ENCODE peak calls at places on chromosomes 7 and 10, in four cellular contexts. J is GM12865, C is Peyer's patch, S is Panc1. B is an unnamed sample.

GRCh38 chr7:149664666-149665065 is 108.7 kb downstream of the ZNF467 start:
- DNase-seq in J (no peak), C (no peak), S (no peak), B (peak; percentile 0)

GRCh38 chr7:156942708-156943090 is 6.8 kb upstream of the NOM1 start:
- DNase-seq in S (no peak), C (no peak), J (no peak), B (no peak)

GRCh38 chr10:43061764-43062163 is 15.1 kb upstream of the RET start:
- DNase-seq in J (no peak), S (no peak), C (no peak), B (peak; percentile 49)

GRCh38 chr10:72334196-72334831 is 20.4 kb downstream of the DNAJB12 start:
- DNase-seq in J (no peak), S (no peak), C (no peak), B (no peak)

GRCh38 chr7:102287465-102288146 is 938 bp downstream of the SH2B2 start:
- DNase-seq in S (no peak), J (peak; percentile 70), C (peak; percentile 63), B (peak; percentile 10)

GRCh38 chr10:33706746-33707145 is 372.3 kb upstream of the NRP1 start:
- DNase-seq in J (no peak), S (no peak), C (no peak), B (peak; percentile 15)

GRCh38 chr7:122864016-122864415 is 22.2 kb downstream of the CADPS2 start:
- DNase-seq in S (no peak), J (no peak), C (no peak), B (no peak)

GRCh38 chr7:134599371-134599770 is 47.3 kb upstream of the BPGM start:
- DNase-seq in C (no peak), S (no peak), J (no peak), B (no peak)

GRCh38 chr10:132133005-132133404 is 53.7 kb upstream of the DPYSL4 start:
- DNase-seq in S (no peak), J (no peak), C (no peak), B (no peak)

GRCh38 chr10:132805599-132805998 is 19.7 kb upstream of the NKX6-2 start:
- DNase-seq in J (no peak), S (no peak), C (no peak), B (no peak)

GRCh38 chr7:134420509-134421125 is 38.3 kb downstream of the AKR1B1 start:
- DNase-seq in S (peak; percentile 47), J (peak; percentile 28), C (no peak), B (peak; percentile 69)

GRCh38 chr7:39186131-39186530 is 208.4 kb downstream of the POU6F2 start:
- DNase-seq in C (no peak), J (no peak), S (no peak), B (no peak)

GRCh38 chr7:2195403-2196246 is 37.1 kb downstream of the MAD1L1 start:
- DNase-seq in J (no peak), S (no peak), C (no peak), B (no peak)

GRCh38 chr7:42932861-42933591 is 850 bp downstream of the MRPL32 start:
- DNase-seq in S (no peak), C (no peak), J (no peak), B (no peak)

GRCh38 chr7:130758429-130759056 is 24.5 kb upstream of the KLF14 start:
- DNase-seq in J (peak; percentile 62), C (no peak), S (peak; percentile 33), B (peak; percentile 34)

GRCh38 chr10:22959950-22960349 is 32.1 kb downstream of the ARMC3 start:
- DNase-seq in S (no peak), J (no peak), C (no peak), B (no peak)

GRCh38 chr10:17031656-17032630 is 97.7 kb downstream of the CUBN start:
- DNase-seq in C (no peak), J (no peak), S (no peak), B (no peak)

GRCh38 chr7:155231241-155231800 is 66.4 kb upstream of the INSIG1 start:
- DNase-seq in J (no peak), C (peak; percentile 42), S (no peak), B (no peak)

GRCh38 chr7:83301416-83301815 is 138.7 kb upstream of the PCLO start:
- DNase-seq in C (no peak), S (no peak), J (no peak), B (no peak)

GRCh38 chr7:51007708-51008505 is 225.2 kb upstream of the GRB10 start:
- DNase-seq in C (no peak), S (no peak), J (no peak), B (no peak)

GRCh38 chr10:132076578-132077081 is 10.9 kb downstream of the JAKMIP3 start:
- DNase-seq in C (peak; percentile 46), J (no peak), S (no peak), B (no peak)

GRCh38 chr7:35596061-35596460 is 98.9 kb downstream of the HERPUD2 start:
- DNase-seq in S (no peak), J (no peak), C (no peak), B (no peak)

GRCh38 chr7:55087521-55087961 is 68.7 kb downstream of the EGFR start:
- DNase-seq in C (no peak), J (peak; percentile 20), S (no peak), B (no peak)

GRCh38 chr7:150685219-150686029 is at the start of gene GIMAP2:
- DNase-seq in J (peak; percentile 87), S (no peak), C (no peak), B (no peak)

GRCh38 chr10:94115725-94116124 is 122.0 kb downstream of the PLCE1 start:
- DNase-seq in C (no peak), S (peak; percentile 84), J (no peak), B (peak; percentile 75)

GRCh38 chr7:124667312-124667711 is 98.3 kb downstream of the GPR37 start:
- DNase-seq in S (no peak), J (no peak), C (no peak), B (no peak)

DNA sequence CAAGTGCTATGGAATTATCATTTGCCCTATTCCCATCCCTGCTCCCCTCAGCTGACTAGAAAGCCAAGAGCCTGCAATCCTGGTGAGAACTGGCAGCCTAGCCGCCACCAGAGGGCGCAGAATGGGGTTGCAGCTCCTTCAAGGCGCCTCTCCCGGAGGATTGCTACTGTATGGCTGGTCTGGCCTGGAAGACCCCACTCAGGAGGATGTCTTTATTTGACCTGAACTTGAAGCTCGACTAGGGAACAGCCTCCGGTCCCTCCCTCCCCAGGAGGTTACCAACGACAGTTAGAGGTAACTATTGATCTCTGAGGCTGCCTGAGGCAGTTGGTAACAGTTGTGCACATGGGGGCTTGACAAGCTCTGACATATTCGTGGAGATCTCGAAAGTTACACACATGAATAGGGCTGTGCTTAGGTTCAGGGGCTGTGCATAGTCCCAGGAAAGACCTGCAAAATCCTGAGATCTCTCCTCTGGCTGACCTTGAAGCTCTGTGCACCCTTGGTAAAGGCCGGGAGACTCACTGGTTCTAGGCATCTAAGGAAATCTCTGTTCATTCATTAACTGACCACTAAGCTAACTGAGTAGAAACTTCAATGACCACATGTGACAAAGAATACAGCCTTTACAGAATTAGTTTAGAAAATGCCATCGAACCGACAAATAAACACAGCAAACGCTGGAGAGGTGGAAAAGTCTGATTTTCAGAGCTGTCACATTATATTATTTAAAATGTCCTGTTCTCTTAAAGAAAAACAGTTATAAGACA is 65.7 kb downstream of the TSPAN12 start:
- DNase-seq in J (peak; percentile 83), S (peak; percentile 54), C (peak; percentile 83), B (peak; percentile 54)
- TF ChIP-seq CTCF in J (peak; percentile 97), S (peak; percentile 93), C (peak; percentile 72), B (peak; percentile 93)

GRCh38 chr10:20466731-20467130 is 430.4 kb downstream of the NEBL start:
- DNase-seq in J (no peak), C (no peak), S (no peak), B (no peak)
- TF ChIP-seq CTCF in J (no peak), C (no peak), S (no peak), B (no peak)

GRCh38 chr10:90960355-90960814 is 39.5 kb upstream of the ANKRD1 start:
- DNase-seq in S (no peak), J (peak; percentile 45), C (no peak), B (peak; percentile 98)
- TF ChIP-seq CTCF in S (no peak), J (no peak), C (no peak), B (peak; percentile 24)

GRCh38 chr10:31709028-31709427 is 219.6 kb downstream of the ARHGAP12 start:
- DNase-seq in S (peak; percentile 4), C (no peak), J (peak; percentile 56), B (no peak)
- TF ChIP-seq CTCF in S (no peak), C (peak; percentile 20), J (peak; percentile 2), B (peak; percentile 40)

DNA sequence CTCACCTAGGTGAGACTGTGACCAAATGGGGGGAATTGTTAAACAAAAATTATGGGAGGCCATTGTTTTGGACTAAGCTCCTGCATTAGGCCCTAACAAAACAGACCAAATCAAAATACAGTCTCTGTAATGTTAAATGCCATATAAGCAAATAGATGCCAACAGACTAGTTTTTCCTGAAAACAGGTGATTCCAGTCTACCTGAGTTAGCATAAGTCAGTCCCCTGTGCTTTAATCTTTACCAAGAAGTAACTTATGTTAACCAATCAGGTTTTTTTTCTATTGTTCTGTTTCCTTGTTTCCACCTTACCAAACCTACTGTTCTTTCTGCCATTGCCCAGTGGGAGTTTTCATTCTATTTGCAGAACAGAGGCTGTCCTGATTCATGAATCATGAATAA is 48.0 kb downstream of the PDZD8 start:
- DNase-seq in J (no peak), C (no peak), S (no peak), B (no peak)
- TF ChIP-seq CTCF in J (no peak), C (no peak), S (no peak), B (no peak)